ENCODE peak calls at places on chromosomes 5 and 9, in seven cellular contexts. B, O, T, D, Y, X and Q are unnamed samples.

GRCh38 chr5:154244476-154244875 is 53.9 kb downstream of the GALNT10 start:
- DNase-seq in T (no peak), Y (no peak), B (no peak), O (no peak), X (no peak), D (no peak), Q (no peak)

GRCh38 chr5:9514968-9515367 is 30.9 kb downstream of the SEMA5A start:
- DNase-seq in Y (no peak), B (no peak), O (no peak), X (no peak), T (no peak), D (no peak), Q (no peak)

GRCh38 chr9:35110327-35110758 is 5.3 kb downstream of the ATOSB start:
- DNase-seq in X (peak), O (no peak), T (peak), Y (peak), B (no peak), D (no peak), Q (peak)

GRCh38 chr9:77534376-77535057 is 113.6 kb downstream of the GNA14 start:
- DNase-seq in B (no peak), D (no peak), Y (no peak), T (peak), O (no peak), X (no peak), Q (no peak)

GRCh38 chr5:93601433-93602175 is 18.6 kb downstream of the NR2F1 start:
- DNase-seq in X (no peak), D (no peak), O (no peak), T (no peak), Y (no peak), B (no peak), Q (no peak)

GRCh38 chr5:53031695-53032096 is 42.5 kb downstream of the ITGA2 start:
- DNase-seq in D (peak), T (no peak), Y (peak), X (peak), B (no peak), O (no peak), Q (no peak)

GRCh38 chr5:173763410-173763809 is 124.7 kb upstream of the CPEB4 start:
- DNase-seq in O (no peak), B (no peak), T (no peak), D (no peak), Y (no peak), X (no peak), Q (no peak)

GRCh38 chr5:151072234-151073025 is 8.4 kb downstream of the TNIP1 start:
- DNase-seq in O (no peak), D (no peak), T (no peak), Y (peak), B (no peak), X (peak), Q (no peak)

GRCh38 chr9:137893670-137894069 is 16.1 kb downstream of the CACNA1B start:
- DNase-seq in B (no peak), O (no peak), T (peak), Y (no peak), D (no peak), X (no peak), Q (no peak)

GRCh38 chr5:164127527-164127926 is 622.1 kb downstream of the MAT2B start:
- DNase-seq in X (no peak), O (no peak), Y (no peak), B (no peak), D (no peak), T (no peak), Q (no peak)

GRCh38 chr5:41414598-41414997 is 95.8 kb downstream of the PLCXD3 start:
- DNase-seq in Y (peak), T (no peak), B (no peak), O (peak), D (no peak), X (peak), Q (no peak)

GRCh38 chr5:107809201-107810034 is 138.7 kb upstream of the EFNA5 start:
- DNase-seq in D (no peak), B (no peak), Y (no peak), X (no peak), T (no peak), O (no peak), Q (no peak)

GRCh38 chr5:78639811-78640210 is 8.8 kb downstream of the LHFPL2 start:
- DNase-seq in D (no peak), X (no peak), T (no peak), B (no peak), O (no peak), Y (no peak), Q (no peak)

GRCh38 chr5:165272471-165272870 is 1767.1 kb downstream of the MAT2B start:
- DNase-seq in O (no peak), T (no peak), Y (no peak), D (no peak), B (no peak), X (no peak), Q (no peak)

GRCh38 chr5:78399115-78399514 is 38.7 kb downstream of the SCAMP1 start:
- DNase-seq in T (no peak), X (no peak), Y (no peak), O (no peak), B (no peak), D (no peak), Q (no peak)

GRCh38 chr5:1110930-1111726 is 735 bp downstream of the SLC12A7 start:
- DNase-seq in X (no peak), T (no peak), B (no peak), O (no peak), Y (no peak), D (no peak), Q (no peak)

GRCh38 chr5:171521219-171521633 is 101.8 kb downstream of the FGF18 start:
- DNase-seq in T (peak), O (peak), D (no peak), Y (peak), X (peak), B (no peak), Q (no peak)

GRCh38 chr5:95244479-95244878 is 40.4 kb downstream of the MCTP1 start:
- DNase-seq in X (no peak), B (no peak), Y (no peak), T (no peak), O (no peak), D (no peak), Q (no peak)

GRCh38 chr5:158589939-158590338 is 509.8 kb downstream of the EBF1 start:
- DNase-seq in T (no peak), X (no peak), O (no peak), D (no peak), Y (no peak), B (no peak), Q (no peak)

GRCh38 chr9:127177682-127178265 is 55.3 kb upstream of the ANGPTL2 start:
- DNase-seq in O (no peak), D (no peak), X (no peak), B (peak), Y (no peak), T (no peak), Q (peak)

GRCh38 chr5:151825445-151825844 is 53.7 kb downstream of the G3BP1 start:
- DNase-seq in D (no peak), X (peak), B (peak), T (peak), O (peak), Y (peak), Q (peak)

GRCh38 chr5:169083394-169084018 is 217.4 kb downstream of the SLIT3 start:
- DNase-seq in T (no peak), B (no peak), X (no peak), D (no peak), Y (no peak), O (no peak), Q (no peak)

GRCh38 chr5:140574165-140574564 is 9.5 kb downstream of the SLC35A4 start:
- DNase-seq in B (no peak), T (no peak), X (no peak), D (no peak), Y (no peak), O (no peak), Q (no peak)